ENCODE peak calls at places on chromosomes 11 and 22, in seven cellular contexts. C, A, Z, S, Y, X and H are unnamed samples.

GRCh38 chr11:12245091-12245490 is 132.3 kb upstream of the PARVA start:
- DNase-seq in Y (no peak), X (no peak), C (no peak), Z (no peak), A (no peak), S (no peak), H (no peak)

GRCh38 chr11:8694137-8694536 is 11.5 kb downstream of the RPL27A start:
- DNase-seq in Y (no peak), Z (no peak), A (no peak), X (no peak), C (no peak), S (no peak), H (no peak)

GRCh38 chr22:22871536-22872278 is 15.9 kb upstream of the IGLL5 start:
- DNase-seq in C (no peak), Z (no peak), A (no peak), S (no peak), Y (no peak), X (no peak), H (no peak)

GRCh38 chr22:41619979-41620645 is 731 bp downstream of the DESI1 start:
- DNase-seq in S (no peak), X (peak; percentile 25), Y (no peak), C (peak; percentile 49), Z (no peak), A (peak; percentile 38), H (peak; percentile 19)

GRCh38 chr11:12403122-12403994 is 26.0 kb downstream of the PARVA start:
- DNase-seq in C (no peak), S (no peak), A (no peak), X (no peak), Z (no peak), Y (no peak), H (no peak)

GRCh38 chr11:31995525-31996123 is 95.2 kb upstream of the RCN1 start:
- DNase-seq in A (no peak), C (no peak), Z (no peak), S (no peak), Y (peak; percentile 26), X (no peak), H (no peak)

GRCh38 chr11:124676386-124676785 is 2.7 kb downstream of the SPA17 start:
- DNase-seq in S (no peak), Y (no peak), Z (no peak), C (no peak), A (no peak), X (no peak), H (no peak)

GRCh38 chr11:32131321-32131720 is 40.4 kb downstream of the RCN1 start:
- DNase-seq in Y (no peak), C (no peak), A (no peak), X (no peak), S (no peak), Z (no peak), H (no peak)

GRCh38 chr11:45457649-45458048 is 171.5 kb upstream of the SYT13 start:
- DNase-seq in S (no peak), A (no peak), Y (no peak), Z (no peak), X (no peak), C (no peak), H (no peak)

GRCh38 chr11:58006940-58007339 is 16.7 kb upstream of the OR9Q1 start:
- DNase-seq in X (no peak), S (no peak), Z (no peak), C (no peak), A (no peak), Y (no peak), H (no peak)

GRCh38 chr22:37442537-37442936 is 15.3 kb upstream of the ELFN2 start:
- DNase-seq in S (no peak), C (peak; percentile 18), X (no peak), Z (no peak), Y (no peak), A (no peak), H (no peak)

GRCh38 chr22:47610766-47611165 is 848.3 kb downstream of the TBC1D22A start:
- DNase-seq in Y (no peak), A (no peak), Z (peak; percentile 19), S (no peak), C (no peak), X (no peak), H (no peak)

GRCh38 chr11:30879322-30880020 is 293.3 kb upstream of the MPPED2 start:
- DNase-seq in C (no peak), Y (no peak), S (no peak), Z (no peak), X (no peak), A (peak; percentile 6), H (no peak)

GRCh38 chr11:86041975-86042378 is 26.9 kb downstream of the PICALM start:
- DNase-seq in A (peak; percentile 68), C (peak; percentile 77), X (peak; percentile 13), S (peak; percentile 44), Z (peak; percentile 72), Y (peak; percentile 60), H (peak; percentile 19)

GRCh38 chr11:74153224-74153623 is 17.6 kb downstream of the C2CD3 start:
- DNase-seq in A (no peak), S (no peak), Z (no peak), X (no peak), Y (no peak), C (no peak), H (no peak)

GRCh38 chr11:74142624-74143023 is 28.2 kb downstream of the C2CD3 start:
- DNase-seq in A (no peak), Y (no peak), C (no peak), X (no peak), S (no peak), Z (no peak), H (no peak)

GRCh38 chr11:74141908-74142307 is 28.9 kb downstream of the C2CD3 start:
- DNase-seq in S (no peak), Y (no peak), A (no peak), X (no peak), Z (no peak), C (no peak), H (no peak)

GRCh38 chr11:74144592-74144991 is 26.2 kb downstream of the C2CD3 start:
- DNase-seq in A (no peak), Z (no peak), Y (no peak), C (no peak), S (no peak), X (no peak), H (no peak)

GRCh38 chr11:74147199-74147929 is 23.4 kb downstream of the C2CD3 start:
- DNase-seq in Y (no peak), S (no peak), X (no peak), C (no peak), A (no peak), Z (no peak), H (no peak)
- TF ChIP-seq TAF1 in Y (no peak), S (no peak), X (no peak), C (no peak), A (no peak), Z (no peak), H (no peak)

GRCh38 chr11:28241760-28242159 is 133.6 kb downstream of the METTL15 start:
- DNase-seq in A (no peak), X (no peak), Y (no peak), Z (no peak), C (no peak), S (no peak), H (no peak)

GRCh38 chr11:28243057-28243456 is 134.9 kb downstream of the METTL15 start:
- DNase-seq in A (no peak), S (no peak), Y (no peak), Z (no peak), X (no peak), C (no peak), H (no peak)

GRCh38 chr11:28243596-28243995 is 135.4 kb downstream of the METTL15 start:
- DNase-seq in S (no peak), Z (no peak), X (no peak), Y (no peak), C (no peak), A (no peak), H (no peak)

GRCh38 chr11:28242596-28242995 is 134.4 kb downstream of the METTL15 start:
- DNase-seq in A (no peak), Y (no peak), Z (no peak), C (no peak), X (no peak), S (no peak), H (no peak)

GRCh38 chr11:28245131-28245530 is 136.9 kb downstream of the METTL15 start:
- DNase-seq in S (no peak), X (no peak), C (no peak), Z (no peak), A (no peak), Y (no peak), H (no peak)
- TF ChIP-seq POLR2AphosphoS5 in S (no peak), X (no peak), C (no peak), Z (no peak), A (no peak), Y (no peak), H (no peak)

GRCh38 chr11:73405146-73405510 is 28.9 kb downstream of the RELT start:
- DNase-seq in X (no peak), C (no peak), Z (no peak), Y (no peak), S (no peak), A (no peak), H (no peak)

GRCh38 chr11:73403541-73403940 is 27.3 kb downstream of the RELT start:
- DNase-seq in S (no peak), Z (no peak), A (no peak), C (no peak), Y (no peak), X (no peak), H (no peak)

GRCh38 chr11:73404506-73405145 is 28.4 kb downstream of the RELT start:
- DNase-seq in S (no peak), C (no peak), Z (no peak), X (no peak), Y (no peak), A (no peak), H (no peak)

GRCh38 chr11:73402834-73403185 is 26.6 kb downstream of the RELT start:
- DNase-seq in Y (no peak), X (no peak), S (no peak), C (no peak), Z (no peak), A (no peak), H (no peak)

GRCh38 chr11:73404048-73404447 is 27.8 kb downstream of the RELT start:
- DNase-seq in X (no peak), A (peak; percentile 84), Y (no peak), Z (peak; percentile 62), S (no peak), C (peak; percentile 74), H (no peak)
- TF ChIP-seq TAF1 in X (no peak), A (no peak), Y (no peak), Z (no peak), S (no peak), C (no peak), H (no peak)

GRCh38 chr11:92413757-92414513 is 189.3 kb downstream of the FAT3 start:
- DNase-seq in C (no peak), Y (peak; percentile 8), S (no peak), X (no peak), Z (no peak), A (no peak), H (no peak)
- TF ChIP-seq POLR2AphosphoS5 in C (no peak), Y (no peak), S (no peak), X (no peak), Z (no peak), A (no peak), H (no peak)

GRCh38 chr22:35212020-35212419 is 45.3 kb upstream of the HMGXB4 start:
- DNase-seq in Y (no peak), A (no peak), S (no peak), X (no peak), C (no peak), Z (peak; percentile 42), H (no peak)
- TF ChIP-seq TAF1 in Y (no peak), A (no peak), S (no peak), X (no peak), C (no peak), Z (no peak), H (no peak)